ENCODE peak calls at places on chromosomes 3 and 15, in eight cellular contexts. L is A549, V is IMR-90, H is H1, R is HCT116, I is SK-N-SH, Z is HepG2, F is K562. E is an unnamed sample.
A peak's percentile ranks its signal among the peaks of the same experiment; 100 is the strongest.

GRCh38 chr15:55588070-55588817 is at the start of gene PYGO1:
- DNase-seq in L (peak; percentile 69), F (peak; percentile 29), I (peak; percentile 87), Z (peak; percentile 5), V (peak; percentile 62), H (peak; percentile 72), R (no peak), E (no peak)

GRCh38 chr3:8223766-8224165 is 277.9 kb upstream of the LMCD1 start:
- DNase-seq in R (no peak), F (no peak), H (no peak), L (no peak), Z (no peak), V (no peak), I (peak; percentile 59), E (no peak)

GRCh38 chr15:75811616-75812015 is 31.6 kb upstream of the UBE2Q2 start:
- DNase-seq in H (no peak), V (no peak), I (no peak), R (no peak), F (no peak), Z (no peak), L (no peak), E (no peak)

GRCh38 chr15:65868546-65869126 is 655 bp upstream of the RAB11A start:
- DNase-seq in R (no peak), Z (no peak), I (peak; percentile 5), V (no peak), H (no peak), L (no peak), F (peak; percentile 22), E (no peak)

GRCh38 chr15:25134546-25134945 is 179.8 kb downstream of the SNRPN start:
- DNase-seq in V (peak; percentile 14), Z (peak; percentile 0), R (no peak), L (no peak), I (peak; percentile 0), H (no peak), F (no peak), E (no peak)

GRCh38 chr3:39106281-39107055 is 959 bp downstream of the GORASP1 start:
- DNase-seq in R (no peak), H (no peak), V (peak; percentile 57), F (no peak), I (peak; percentile 27), L (no peak), Z (no peak), E (no peak)

GRCh38 chr15:65326109-65326508 is 21.6 kb downstream of the RNU5B-1 start:
- DNase-seq in F (no peak), L (no peak), H (no peak), I (peak; percentile 71), Z (no peak), V (no peak), R (no peak), E (no peak)

GRCh38 chr15:78618064-78618463 is 2.7 kb downstream of the CHRNA3 start:
- DNase-seq in L (no peak), F (no peak), R (no peak), I (no peak), H (no peak), Z (no peak), V (no peak), E (no peak)

GRCh38 chr3:65178703-65179102 is 490.9 kb upstream of the ADAMTS9 start:
- DNase-seq in V (no peak), F (no peak), L (no peak), Z (no peak), H (no peak), I (no peak), R (no peak), E (no peak)

GRCh38 chr15:62976301-62976842 is 66.2 kb upstream of the TPM1 start:
- DNase-seq in L (no peak), Z (no peak), V (peak; percentile 64), F (no peak), I (no peak), H (no peak), R (no peak), E (no peak)

GRCh38 chr3:153215971-153216370 is 53.9 kb downstream of the RAP2B start:
- DNase-seq in V (no peak), Z (no peak), L (no peak), R (no peak), H (no peak), F (no peak), I (no peak), E (no peak)

GRCh38 chr15:73367624-73368300 is 996 bp downstream of the HCN4 start:
- DNase-seq in V (no peak), F (no peak), R (no peak), Z (no peak), L (peak; percentile 33), I (peak; percentile 78), H (peak; percentile 68), E (no peak)

GRCh38 chr3:197297020-197297419 is 1.4 kb downstream of the DLG1 start:
- DNase-seq in F (no peak), H (no peak), I (no peak), V (no peak), Z (no peak), L (no peak), R (no peak), E (no peak)

GRCh38 chr3:72896996-72897757 is 9.3 kb downstream of the GXYLT2 start:
- DNase-seq in F (no peak), R (no peak), V (peak; percentile 69), H (no peak), I (peak; percentile 41), Z (no peak), L (no peak), E (no peak)

GRCh38 chr3:16897254-16897926 is 12.6 kb downstream of the PLCL2 start:
- DNase-seq in Z (no peak), H (no peak), I (peak; percentile 43), V (peak; percentile 23), L (no peak), R (no peak), F (no peak), E (peak; percentile 52)

GRCh38 chr3:15266510-15267376 is 60.7 kb downstream of the CAPN7 start:
- DNase-seq in H (no peak), R (no peak), V (no peak), I (no peak), L (no peak), Z (no peak), F (no peak), E (no peak)

GRCh38 chr15:60772395-60773120 is 293.6 kb upstream of the ICE2 start:
- DNase-seq in I (no peak), V (no peak), R (no peak), L (no peak), Z (no peak), F (no peak), H (no peak), E (no peak)

GRCh38 chr15:100926258-100926657 is 7.1 kb downstream of the LRRK1 start:
- DNase-seq in I (no peak), Z (no peak), L (no peak), H (peak; percentile 69), V (no peak), F (peak; percentile 18), R (no peak), E (no peak)

GRCh38 chr3:17491601-17492000 is 250.8 kb downstream of the TBC1D5 start:
- DNase-seq in L (no peak), I (no peak), H (no peak), Z (no peak), F (no peak), V (peak; percentile 86), R (peak; percentile 13), E (no peak)

GRCh38 chr3:61299343-61299742 is 48.1 kb upstream of the FHIT start:
- DNase-seq in V (no peak), I (no peak), L (no peak), Z (peak; percentile 24), H (no peak), R (no peak), F (no peak), E (no peak)

GRCh38 chr3:124663690-124664089 is 66.6 kb upstream of the UMPS start:
- DNase-seq in R (no peak), V (peak; percentile 28), I (no peak), L (peak; percentile 16), H (no peak), F (no peak), Z (no peak), E (no peak)

GRCh38 chr3:34957707-34958106 is 681.6 kb upstream of the ARPP21 start:
- DNase-seq in V (no peak), R (no peak), F (no peak), L (no peak), Z (no peak), H (no peak), I (no peak), E (no peak)

GRCh38 chr3:143120716-143121239 is 1.2 kb downstream of the CHST2 start:
- DNase-seq in Z (no peak), L (peak; percentile 15), R (no peak), I (peak; percentile 50), F (peak; percentile 38), H (peak; percentile 66), V (peak; percentile 26), E (no peak)

GRCh38 chr3:49213541-49213943 is 42.1 kb downstream of the KLHDC8B start:
- DNase-seq in H (no peak), Z (no peak), F (no peak), I (no peak), R (no peak), L (no peak), V (no peak), E (no peak)

GRCh38 chr3:114666613-114667012 is 372.8 kb downstream of the TIGIT start:
- DNase-seq in L (no peak), R (no peak), Z (no peak), F (no peak), H (no peak), V (no peak), I (no peak), E (no peak)
- TF ChIP-seq RAD21 in L (no peak), R (no peak), Z (no peak), F (no peak), H (no peak), V (no peak), I (no peak), E (no peak)

GRCh38 chr15:38545179-38545578 is 19.4 kb downstream of the RASGRP1 start:
- DNase-seq in I (no peak), R (no peak), V (peak; percentile 38), F (no peak), L (no peak), Z (no peak), H (no peak), E (no peak)
- TF ChIP-seq RAD21 in I (no peak), R (no peak), V (peak; percentile 29), F (peak; percentile 22), L (no peak), Z (no peak), H (no peak), E (no peak)

DNA sequence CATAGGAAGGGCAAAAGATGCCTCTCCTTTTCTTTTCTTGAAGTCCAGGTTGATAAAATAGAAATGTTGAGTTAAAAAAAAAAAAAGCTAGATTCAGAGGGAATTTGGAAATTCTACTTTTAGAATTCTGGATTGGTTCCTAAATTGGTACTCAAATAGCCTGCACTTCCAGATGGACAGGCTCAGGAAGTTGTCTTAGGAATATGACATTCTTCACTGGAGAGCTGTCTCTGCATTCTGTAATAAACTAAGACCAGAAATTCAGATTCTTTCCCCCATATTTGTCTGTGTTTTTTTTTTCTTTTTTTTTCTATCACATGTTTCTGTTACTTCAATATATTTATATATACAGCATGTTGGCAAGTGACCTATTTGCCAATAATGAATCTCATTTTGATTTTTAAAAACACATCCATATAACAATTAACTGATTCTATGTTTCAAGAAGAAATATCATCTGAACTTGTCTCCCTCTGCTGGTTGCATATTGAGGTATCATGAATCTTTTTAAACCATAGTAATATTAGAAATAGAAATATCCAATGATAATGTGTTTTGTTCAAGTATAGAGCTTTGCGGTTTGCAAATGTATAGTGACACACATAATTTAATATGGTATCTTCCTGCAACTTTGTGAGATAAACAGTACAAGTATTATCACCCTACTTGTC is 8.5 kb upstream of the LSAMP start:
- DNase-seq in I (no peak), R (no peak), H (no peak), F (no peak), Z (no peak), L (no peak), V (peak; percentile 30), E (no peak)
- TF ChIP-seq RAD21 in I (peak; percentile 59), R (peak; percentile 21), H (no peak), F (no peak), Z (no peak), L (no peak), V (peak; percentile 41), E (no peak)

GRCh38 chr3:140715035-140715434 is 37.2 kb downstream of the TRIM42 start:
- DNase-seq in F (no peak), L (no peak), R (no peak), V (no peak), Z (no peak), H (no peak), I (no peak), E (no peak)
- TF ChIP-seq RAD21 in F (no peak), L (no peak), R (no peak), V (no peak), Z (no peak), H (no peak), I (no peak), E (no peak)